ENCODE peak calls at places on chromosomes 3 and 15, in seven cellular contexts. V is fibroblast of lung; E is CD4-positive, alpha-beta T cell; S is esophagus squamous epithelium; N is suprapubic skin; Z is HCT116; M is hepatocyte. I is an unnamed sample.

GRCh38 chr15:38344351-38344750 is 91.7 kb downstream of the SPRED1 start:
- DNase-seq in Z (no peak), M (no peak), V (no peak), N (no peak), E (no peak), S (no peak), I (no peak)

GRCh38 chr15:62110000-62110851 is 43.4 kb downstream of the C2CD4A start:
- DNase-seq in N (no peak), V (peak), S (no peak), E (no peak), M (peak), Z (no peak), I (no peak)

GRCh38 chr15:83889995-83890394 is 236.1 kb downstream of the ADAMTSL3 start:
- DNase-seq in V (no peak), E (no peak), Z (no peak), N (no peak), S (no peak), M (no peak), I (no peak)

GRCh38 chr3:126745760-126746394 is 41.8 kb downstream of the CHCHD6 start:
- DNase-seq in V (no peak), N (no peak), E (no peak), Z (no peak), S (no peak), M (no peak), I (no peak)

GRCh38 chr3:119191800-119192199 is 18.4 kb downstream of the UPK1B start:
- DNase-seq in M (no peak), N (no peak), E (no peak), V (no peak), Z (no peak), S (no peak), I (no peak)

GRCh38 chr3:183386651-183387050 is 41.8 kb downstream of the MCF2L2 start:
- DNase-seq in Z (no peak), V (no peak), S (no peak), E (no peak), N (no peak), M (peak), I (peak)

GRCh38 chr15:44381223-44381622 is 46.2 kb upstream of the CTDSPL2 start:
- DNase-seq in S (no peak), E (no peak), M (no peak), N (no peak), Z (no peak), V (peak), I (peak)

GRCh38 chr3:98890960-98891910 is 10.3 kb downstream of the DCBLD2 start:
- DNase-seq in S (no peak), E (no peak), M (no peak), Z (no peak), V (peak), N (no peak), I (no peak)

GRCh38 chr15:51499379-51499976 is 123.1 kb downstream of the DMXL2 start:
- DNase-seq in N (no peak), S (no peak), M (peak), V (peak), Z (peak), E (no peak), I (no peak)

GRCh38 chr15:82767163-82767829 is 38.6 kb downstream of the FSD2 start:
- DNase-seq in M (no peak), N (no peak), Z (no peak), S (no peak), V (no peak), E (no peak), I (no peak)

GRCh38 chr15:90918034-90918788 is 14.1 kb downstream of the HDDC3 start:
- DNase-seq in N (no peak), Z (no peak), V (no peak), E (no peak), M (no peak), S (no peak), I (no peak)

GRCh38 chr3:53113293-53114010 is 16.8 kb downstream of the RFT1 start:
- DNase-seq in N (no peak), Z (no peak), M (no peak), V (peak), S (no peak), E (no peak), I (no peak)

GRCh38 chr3:159766563-159767185 is 222.0 kb upstream of the IL12A start:
- DNase-seq in N (no peak), E (no peak), S (no peak), Z (no peak), V (peak), M (no peak), I (no peak)

GRCh38 chr15:94745371-94745770 is 514.0 kb downstream of the MCTP2 start:
- DNase-seq in E (no peak), S (no peak), N (no peak), Z (no peak), V (no peak), M (no peak), I (no peak)

GRCh38 chr15:39622660-39623549 is 42.0 kb downstream of the THBS1 start:
- DNase-seq in E (no peak), V (no peak), S (no peak), N (no peak), Z (no peak), M (peak), I (no peak)

GRCh38 chr3:55698826-55699225 is 211.7 kb upstream of the WNT5A start:
- DNase-seq in Z (no peak), E (no peak), S (no peak), N (no peak), V (no peak), M (no peak), I (no peak)

GRCh38 chr3:26437678-26438077 is 184.9 kb upstream of the LRRC3B start:
- DNase-seq in M (peak), V (peak), E (no peak), Z (no peak), S (no peak), N (no peak), I (no peak)

GRCh38 chr3:42839616-42840015 is 30.4 kb downstream of the ACKR2 start:
- DNase-seq in N (no peak), S (no peak), M (peak), V (peak), E (peak), Z (peak), I (no peak)

GRCh38 chr3:11517601-11518000 is 126.1 kb downstream of the VGLL4 start:
- DNase-seq in N (no peak), V (no peak), S (no peak), E (no peak), M (no peak), Z (no peak), I (no peak)

GRCh38 chr3:77460326-77460725 is 420.4 kb downstream of the ROBO2 start:
- DNase-seq in S (no peak), E (no peak), M (no peak), V (peak), Z (no peak), N (no peak), I (no peak)

GRCh38 chr3:39196034-39196433 is 3.6 kb upstream of the XIRP1 start:
- DNase-seq in E (no peak), Z (no peak), S (no peak), N (no peak), V (no peak), M (no peak), I (no peak)

GRCh38 chr3:195727596-195728195 is 6.9 kb downstream of the MUC20 start:
- DNase-seq in S (no peak), N (no peak), E (no peak), V (no peak), Z (no peak), M (no peak), I (no peak)

GRCh38 chr3:36833160-36833814 is 68.9 kb upstream of the DCLK3 start:
- DNase-seq in N (no peak), S (no peak), Z (no peak), E (no peak), M (no peak), V (no peak), I (no peak)

GRCh38 chr3:140204271-140204984 is 269.4 kb downstream of the CLSTN2 start:
- DNase-seq in Z (no peak), S (no peak), M (no peak), N (no peak), V (no peak), E (no peak), I (no peak)

GRCh38 chr15:70098461-70099166 is 897 bp upstream of the TLE3 start:
- DNase-seq in V (peak), S (no peak), N (peak), Z (peak), E (no peak), M (peak), I (no peak)

GRCh38 chr15:100537326-100537725 is 8.6 kb upstream of the CERS3 start:
- DNase-seq in M (no peak), Z (no peak), N (no peak), V (no peak), S (no peak), E (no peak), I (no peak)

GRCh38 chr3:58009026-58009748 is 965 bp downstream of the FLNB start:
- DNase-seq in V (no peak), N (peak), Z (no peak), M (peak), S (no peak), E (peak), I (no peak)

GRCh38 chr3:69012836-69013255 is 638 bp downstream of the EOGT start:
- DNase-seq in N (peak), Z (no peak), M (peak), S (no peak), V (peak), E (no peak), I (no peak)

GRCh38 chr3:107795514-107796094 is 272.8 kb downstream of the BBX start:
- DNase-seq in E (no peak), S (no peak), M (no peak), N (no peak), V (no peak), Z (no peak), I (no peak)

GRCh38 chr3:128470134-128470915 is 3.6 kb upstream of the DNAJB8 start:
- DNase-seq in N (no peak), S (no peak), E (no peak), V (no peak), Z (no peak), M (no peak), I (no peak)

GRCh38 chr3:42701371-42702065 is 1.1 kb downstream of the HHATL start:
- DNase-seq in Z (no peak), M (peak), E (peak), N (no peak), S (no peak), V (peak), I (no peak)

GRCh38 chr3:177887475-177887874 is 648.8 kb upstream of the KCNMB2 start:
- DNase-seq in V (no peak), Z (no peak), E (no peak), M (no peak), S (no peak), N (no peak), I (no peak)
- H3K27ac ChIP-seq in V (no peak), Z (no peak), E (no peak), M (no peak), S (no peak), N (no peak), I (no peak)

DNA sequence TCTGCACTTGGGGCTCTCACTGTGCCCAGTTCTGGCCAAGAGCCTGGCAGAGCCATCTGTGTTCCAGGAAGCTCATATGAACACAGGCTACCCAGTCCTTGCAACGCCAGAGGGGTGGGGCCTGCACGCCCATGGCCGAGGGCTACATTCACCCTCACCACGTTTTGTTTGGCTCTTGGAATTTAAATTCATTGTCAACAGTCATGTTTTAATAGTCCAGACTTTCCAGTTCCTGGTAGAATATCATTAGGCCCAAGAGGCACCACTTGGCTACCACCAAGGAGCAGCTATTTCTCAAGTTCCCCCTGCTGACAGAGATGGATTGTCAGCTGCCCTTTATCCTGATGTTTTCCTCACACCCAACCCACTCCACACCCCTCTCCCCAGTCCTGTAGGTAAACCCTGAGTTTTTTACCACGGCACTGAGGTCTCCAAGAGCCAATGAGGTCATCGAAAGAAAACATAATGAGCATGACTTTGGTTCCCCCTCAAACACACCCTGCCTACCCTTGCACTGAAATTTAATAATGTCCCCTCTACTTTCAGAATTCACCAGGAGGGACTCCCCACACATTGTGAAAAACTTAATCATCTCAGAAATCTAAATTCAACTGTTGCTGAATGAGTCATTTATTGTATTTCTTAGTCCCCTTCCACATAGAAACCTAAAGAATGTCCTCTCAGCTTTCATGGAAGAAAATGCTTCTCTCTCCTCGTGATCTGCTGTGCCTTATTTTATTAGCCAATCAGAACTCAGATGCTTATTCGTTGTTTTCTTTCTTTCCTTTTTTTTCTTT is 125.1 kb downstream of the SHQ1 start:
- DNase-seq in V (peak), E (no peak), Z (no peak), S (no peak), N (no peak), M (no peak), I (no peak)
- H3K27ac ChIP-seq in V (no peak), E (no peak), Z (no peak), S (no peak), N (no peak), M (peak), I (peak)

GRCh38 chr15:75663931-75664421 is 16.3 kb downstream of the SNX33 start:
- DNase-seq in Z (no peak), N (no peak), M (peak), S (no peak), E (no peak), V (no peak), I (no peak)
- H3K27ac ChIP-seq in Z (no peak), N (peak), M (peak), S (peak), E (no peak), V (no peak), I (no peak)

GRCh38 chr3:141452773-141453172 is 34.1 kb upstream of the RASA2 start:
- DNase-seq in Z (no peak), M (no peak), E (no peak), S (no peak), N (no peak), V (no peak), I (no peak)

GRCh38 chr3:141449424-141449823 is 37.4 kb upstream of the RASA2 start:
- DNase-seq in N (no peak), Z (no peak), S (no peak), M (no peak), V (no peak), E (no peak), I (no peak)

GRCh38 chr3:141452045-141452444 is 34.8 kb upstream of the RASA2 start:
- DNase-seq in M (peak), Z (no peak), N (no peak), V (peak), S (no peak), E (peak), I (peak)

GRCh38 chr3:141448606-141449216 is 38.1 kb upstream of the RASA2 start:
- DNase-seq in E (no peak), Z (no peak), M (no peak), N (no peak), S (no peak), V (peak), I (no peak)

GRCh38 chr3:141450727-141451378 is 36.0 kb upstream of the RASA2 start:
- DNase-seq in Z (no peak), M (no peak), S (no peak), N (no peak), E (no peak), V (no peak), I (no peak)
- H3K27ac ChIP-seq in Z (no peak), M (no peak), S (no peak), N (no peak), E (no peak), V (no peak), I (no peak)

GRCh38 chr3:152593242-152593641 is 241.7 kb upstream of the P2RY1 start:
- DNase-seq in M (no peak), Z (no peak), S (no peak), V (no peak), E (no peak), N (no peak), I (no peak)

GRCh38 chr3:152591448-152592003 is 243.4 kb upstream of the P2RY1 start:
- DNase-seq in E (no peak), S (no peak), M (no peak), V (no peak), N (no peak), Z (no peak), I (no peak)

DNA sequence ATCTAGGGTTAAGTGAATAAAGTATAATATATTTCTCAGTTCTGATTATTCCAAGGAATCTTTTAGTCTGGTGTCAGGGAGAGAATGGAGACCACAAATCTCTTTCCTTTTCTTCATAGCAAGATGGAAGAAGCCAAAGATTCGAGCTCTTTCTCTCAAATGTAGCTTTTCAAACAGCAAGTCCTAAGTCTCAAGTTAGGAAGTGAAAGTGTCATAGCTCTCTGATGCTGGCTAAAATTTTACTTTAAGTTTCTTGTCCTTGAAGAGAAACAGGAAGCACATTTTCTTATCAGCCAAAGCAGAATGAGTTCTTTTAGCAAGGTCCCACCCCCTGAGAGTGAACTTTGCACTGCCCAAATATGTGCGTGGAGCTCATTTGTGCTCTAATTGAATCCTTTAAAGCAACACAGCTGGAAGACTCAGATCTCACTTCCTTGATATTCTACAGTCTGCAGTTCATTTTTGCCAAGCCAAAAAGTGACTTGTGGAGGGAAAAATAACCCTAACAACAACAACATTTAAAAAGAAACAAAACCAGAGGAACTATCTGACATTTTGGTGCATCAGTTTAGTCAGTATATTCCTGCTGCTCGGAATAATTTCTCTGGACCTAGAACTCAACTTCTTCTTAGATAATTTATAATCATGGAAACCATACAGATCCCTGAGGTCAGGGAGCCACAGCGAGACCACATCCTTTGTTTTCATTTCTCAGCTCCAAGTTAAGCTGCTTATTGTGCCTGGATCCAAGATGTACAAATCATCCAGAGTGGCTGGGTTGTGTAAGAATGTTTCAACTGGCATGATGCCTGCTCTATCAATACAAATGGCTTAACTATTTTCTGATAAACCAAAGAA is 238.7 kb upstream of the P2RY1 start:
- DNase-seq in S (no peak), Z (no peak), E (no peak), M (peak), N (no peak), V (peak), I (peak)
- H3K27ac ChIP-seq in S (peak), Z (no peak), E (peak), M (peak), N (peak), V (peak), I (peak)

GRCh38 chr3:16375891-16376290 is 110.9 kb downstream of the OXNAD1 start:
- DNase-seq in V (no peak), M (no peak), S (no peak), E (no peak), Z (no peak), N (no peak), I (no peak)
- H3K27ac ChIP-seq in V (no peak), M (no peak), S (no peak), E (no peak), Z (no peak), N (no peak), I (no peak)

GRCh38 chr15:65087873-65088642 is 11.5 kb downstream of the KBTBD13 start:
- DNase-seq in E (no peak), N (no peak), V (peak), S (no peak), M (no peak), Z (no peak), I (no peak)
- H3K27ac ChIP-seq in E (no peak), N (peak), V (no peak), S (peak), M (peak), Z (no peak), I (no peak)

GRCh38 chr3:48180530-48181253 is 7.5 kb downstream of the CDC25A start:
- DNase-seq in Z (no peak), N (no peak), S (no peak), M (peak), E (no peak), V (no peak), I (no peak)
- H3K27ac ChIP-seq in Z (no peak), N (no peak), S (no peak), M (no peak), E (no peak), V (no peak), I (no peak)

GRCh38 chr3:134974621-134975020 is 179.6 kb downstream of the EPHB1 start:
- DNase-seq in V (no peak), S (no peak), E (no peak), Z (no peak), M (no peak), N (no peak), I (no peak)

GRCh38 chr3:134972836-134973455 is 177.9 kb downstream of the EPHB1 start:
- DNase-seq in Z (no peak), E (no peak), M (no peak), N (no peak), S (no peak), V (no peak), I (no peak)

GRCh38 chr3:134976948-134977347 is 181.9 kb downstream of the EPHB1 start:
- DNase-seq in N (no peak), V (no peak), E (no peak), M (no peak), Z (no peak), S (no peak), I (no peak)

DNA sequence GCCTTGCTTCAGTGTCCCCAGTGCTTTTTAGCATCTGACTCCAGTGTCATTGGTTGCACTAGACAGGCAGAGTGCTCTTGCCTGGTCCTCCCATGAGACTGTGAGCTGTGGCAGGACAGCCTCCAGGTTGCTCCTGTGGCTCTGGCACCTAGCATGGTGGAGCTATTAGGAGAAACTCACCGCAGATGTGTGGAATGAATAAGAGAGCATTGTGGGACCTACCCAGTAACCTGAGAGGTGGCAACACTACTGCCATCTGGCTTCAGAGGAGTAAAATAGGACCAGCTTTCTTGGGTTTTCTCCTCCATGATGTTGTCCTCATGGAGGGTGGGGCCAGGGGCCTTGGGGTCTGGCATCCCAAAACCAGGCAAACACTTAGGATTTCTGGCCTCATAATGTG is 183.6 kb downstream of the EPHB1 start:
- DNase-seq in E (no peak), Z (no peak), M (no peak), N (no peak), S (no peak), V (no peak), I (no peak)
- H3K27ac ChIP-seq in E (no peak), Z (no peak), M (no peak), N (no peak), S (no peak), V (no peak), I (no peak)